ENCODE peak calls at places on chromosomes 6 and 20, in four cellular contexts. C is IMR-90, D is H9, N is neuronal stem cell. I is an unnamed sample.

GRCh38 chr20:37239026-37239451 is 22.6 kb downstream of the GHRH start:
- DNase-seq in C (peak; percentile 10), D (no peak), N (no peak), I (no peak)

GRCh38 chr20:63802469-63803240 is 28.4 kb downstream of the ZBTB46 start:
- DNase-seq in C (no peak), D (no peak), N (no peak), I (no peak)

GRCh38 chr20:43824699-43825402 is 89.8 kb upstream of the TOX2 start:
- DNase-seq in C (peak; percentile 29), D (peak; percentile 39), N (peak; percentile 57), I (no peak)

GRCh38 chr20:36110936-36111445 is 43.5 kb upstream of the EPB41L1 start:
- DNase-seq in C (no peak), D (no peak), N (no peak), I (no peak)

GRCh38 chr20:58416832-58417231 is 27.8 kb downstream of the VAPB start:
- DNase-seq in C (no peak), D (no peak), N (no peak), I (no peak)

GRCh38 chr6:138815797-138816528 is 20.1 kb downstream of the ECT2L start:
- DNase-seq in C (peak; percentile 79), D (no peak), N (peak; percentile 40), I (no peak)

GRCh38 chr6:30102701-30103629 is 9.9 kb downstream of the TRIM31 start:
- DNase-seq in C (peak; percentile 80), D (peak; percentile 86), N (peak; percentile 87), I (peak; percentile 88)

GRCh38 chr6:167113935-167114910 is 8.7 kb upstream of the CCR6 start:
- DNase-seq in C (no peak), D (no peak), N (no peak), I (no peak)

DNA sequence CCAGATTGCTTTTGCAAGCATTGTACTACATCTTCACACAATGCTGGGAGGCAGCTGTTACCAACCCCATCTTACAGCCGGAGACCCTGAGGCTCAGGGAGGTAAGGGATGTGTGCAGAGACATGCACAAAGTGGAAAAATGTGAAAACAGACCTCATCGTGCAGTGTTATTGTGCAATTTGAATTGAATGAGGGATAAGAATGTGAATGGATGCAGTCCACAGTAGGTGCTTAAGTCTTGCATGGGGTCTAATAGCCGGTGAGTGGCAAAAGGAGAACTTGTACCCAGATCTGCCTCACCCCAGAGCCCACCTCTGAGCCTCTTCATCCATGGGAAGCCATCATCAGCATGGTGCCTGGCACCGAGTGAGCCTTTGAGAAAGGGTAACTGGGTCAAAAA is 42.1 kb downstream of the SLC52A3 start:
- DNase-seq in C (no peak), D (no peak), N (no peak), I (no peak)
- H3K23ac ChIP-seq in C (no peak overlapping the region), D (no peak overlapping the region), N (no peak overlapping the region), I (no peak overlapping the region)

DNA sequence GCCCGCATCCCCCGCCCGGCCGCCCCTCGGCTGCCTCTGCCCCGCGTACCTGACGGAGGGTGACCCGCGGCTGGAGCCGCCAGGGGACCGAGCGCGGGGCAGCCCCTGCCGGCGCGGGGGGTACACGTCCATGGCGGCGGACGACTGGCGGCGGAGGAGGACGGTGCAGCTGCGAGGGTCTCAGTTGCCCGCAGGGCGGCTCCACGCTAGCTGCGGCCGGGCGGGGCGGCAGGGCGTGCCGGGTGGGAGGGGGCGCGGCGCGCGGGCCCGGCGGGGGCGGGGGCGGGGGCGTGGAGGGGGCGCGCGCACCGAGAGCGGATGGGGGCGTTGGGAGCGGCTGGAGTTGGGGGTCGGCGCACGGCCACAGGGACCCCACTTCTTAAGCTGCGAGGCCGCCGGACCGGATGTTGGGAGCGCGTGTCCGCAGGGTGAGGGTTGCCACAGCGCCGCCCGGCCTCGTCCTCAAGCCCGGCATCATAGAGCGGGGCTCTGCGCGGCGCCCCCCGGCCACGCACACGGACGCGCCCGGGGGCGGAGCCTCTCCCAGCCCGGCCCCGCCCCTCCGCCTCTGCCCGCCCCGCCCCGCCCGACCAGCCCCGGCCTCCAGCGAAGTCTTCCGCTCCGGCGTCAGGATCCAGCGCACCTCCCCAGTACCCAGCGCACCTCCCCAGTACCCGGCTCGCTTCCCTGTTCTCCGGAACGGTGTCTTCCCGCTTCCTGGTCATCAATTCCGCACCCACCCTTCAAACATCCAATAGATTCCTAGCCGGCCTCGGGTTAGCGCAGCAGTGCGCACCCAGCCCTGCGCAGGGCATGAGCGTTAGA is at the start of gene DNAAF9:
- DNase-seq in C (peak; percentile 59), D (peak; percentile 80), N (peak; percentile 68), I (peak; percentile 84)
- H3K23ac ChIP-seq in C (peak within 1 kb of the TSS; percentile 92), D (no peak within 1 kb of the TSS), N (peak within 1 kb of the TSS; percentile 75), I (no peak within 1 kb of the TSS)

GRCh38 chr6:115360602-115361325 is 699.9 kb downstream of the FRK start:
- DNase-seq in C (no peak), D (no peak), N (no peak), I (no peak)
- H3K23ac ChIP-seq in C (no peak overlapping the region), D (no peak overlapping the region), N (no peak overlapping the region), I (no peak overlapping the region)

GRCh38 chr6:12369781-12370262 is 79.7 kb downstream of the EDN1 start:
- DNase-seq in C (no peak), D (no peak), N (no peak), I (no peak)

GRCh38 chr6:12369355-12369754 is 79.2 kb downstream of the EDN1 start:
- DNase-seq in C (no peak), D (no peak), N (no peak), I (no peak)

GRCh38 chr6:12366732-12367131 is 76.6 kb downstream of the EDN1 start:
- DNase-seq in C (no peak), D (no peak), N (no peak), I (no peak)

GRCh38 chr6:12363651-12364381 is 73.7 kb downstream of the EDN1 start:
- DNase-seq in C (no peak), D (no peak), N (no peak), I (no peak)

DNA sequence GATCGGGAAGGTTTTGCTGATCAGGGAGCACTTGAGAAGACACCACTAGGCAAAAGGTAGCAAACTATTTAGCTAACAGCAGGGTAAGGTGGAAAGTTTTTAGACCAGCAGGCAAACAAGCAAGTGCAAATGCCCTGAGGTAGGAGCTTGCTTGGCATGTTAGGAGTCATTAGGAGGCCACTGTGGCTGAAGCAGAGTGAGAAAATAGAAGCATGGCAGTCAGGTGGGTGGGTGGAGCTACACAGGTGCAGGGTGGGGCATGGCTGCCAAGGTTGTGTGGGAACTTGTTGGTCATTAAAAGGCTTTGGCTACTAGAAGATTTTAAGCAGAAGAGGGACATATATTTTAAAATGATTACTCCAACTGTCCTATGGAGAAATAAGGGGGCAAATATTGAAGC is 77.3 kb downstream of the EDN1 start:
- DNase-seq in C (no peak), D (no peak), N (no peak), I (no peak)
- H3K23ac ChIP-seq in C (no peak overlapping the region), D (no peak overlapping the region), N (no peak overlapping the region), I (no peak overlapping the region)

GRCh38 chr6:88165877-88166492 is at the start of gene CNR1:
- DNase-seq in C (no peak), D (peak; percentile 63), N (peak; percentile 60), I (no peak)
- H3K23ac ChIP-seq in C (no peak within 1 kb of the TSS), D (no peak within 1 kb of the TSS), N (peak within 1 kb of the TSS; percentile 8), I (no peak within 1 kb of the TSS)

GRCh38 chr6:20210158-20210557 is 2.1 kb downstream of the MBOAT1 start:
- DNase-seq in C (no peak), D (no peak), N (no peak), I (no peak)

GRCh38 chr6:20211941-20212391 is 303 bp downstream of the MBOAT1 start:
- DNase-seq in C (no peak), D (peak; percentile 62), N (no peak), I (no peak)

GRCh38 chr6:20211037-20211940 is 980 bp downstream of the MBOAT1 start:
- DNase-seq in C (peak; percentile 31), D (peak; percentile 74), N (no peak), I (no peak)

GRCh38 chr6:20213271-20213798 is 1.1 kb upstream of the MBOAT1 start:
- DNase-seq in C (no peak), D (no peak), N (no peak), I (no peak)

DNA sequence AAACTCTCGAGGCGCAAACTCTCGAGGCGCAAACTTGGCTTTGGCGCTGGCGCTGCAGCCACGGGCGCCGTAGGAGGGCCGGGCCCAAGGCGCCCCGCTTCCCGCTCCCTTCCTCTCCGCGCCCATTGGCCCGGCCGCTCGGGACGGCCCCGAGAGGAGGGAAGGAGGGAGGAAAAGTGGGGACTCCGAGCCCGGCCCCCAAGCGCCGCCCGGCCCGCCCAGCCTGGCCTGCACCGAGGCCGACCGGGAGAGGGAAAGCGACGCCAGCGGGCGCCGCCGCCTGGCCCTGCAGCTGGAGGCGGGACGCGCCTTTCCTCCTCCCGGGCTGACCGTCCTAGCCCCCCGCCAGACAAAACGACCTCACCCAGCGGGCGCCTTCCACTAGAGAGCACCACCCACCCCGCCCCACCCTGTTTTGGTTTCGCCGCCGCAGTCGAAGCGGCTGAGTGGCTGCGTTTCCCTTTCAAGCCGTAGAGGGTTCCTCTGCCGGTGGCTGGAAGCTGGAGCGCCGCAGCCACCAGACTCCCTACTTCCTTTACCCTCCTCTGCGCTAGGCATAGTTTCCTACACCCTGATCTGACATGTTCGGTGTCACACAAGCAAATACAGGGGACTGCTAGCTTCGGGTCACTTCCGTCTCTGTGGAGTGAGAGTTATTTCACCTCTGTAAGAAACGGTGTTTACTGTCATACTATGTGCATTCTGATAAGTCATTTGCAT is at the start of gene MBOAT1:
- DNase-seq in C (peak; percentile 87), D (peak; percentile 83), N (peak; percentile 64), I (no peak)
- H3K23ac ChIP-seq in C (peak within 1 kb of the TSS; percentile 88), D (no peak within 1 kb of the TSS), N (peak within 1 kb of the TSS; percentile 98), I (no peak within 1 kb of the TSS)

DNA sequence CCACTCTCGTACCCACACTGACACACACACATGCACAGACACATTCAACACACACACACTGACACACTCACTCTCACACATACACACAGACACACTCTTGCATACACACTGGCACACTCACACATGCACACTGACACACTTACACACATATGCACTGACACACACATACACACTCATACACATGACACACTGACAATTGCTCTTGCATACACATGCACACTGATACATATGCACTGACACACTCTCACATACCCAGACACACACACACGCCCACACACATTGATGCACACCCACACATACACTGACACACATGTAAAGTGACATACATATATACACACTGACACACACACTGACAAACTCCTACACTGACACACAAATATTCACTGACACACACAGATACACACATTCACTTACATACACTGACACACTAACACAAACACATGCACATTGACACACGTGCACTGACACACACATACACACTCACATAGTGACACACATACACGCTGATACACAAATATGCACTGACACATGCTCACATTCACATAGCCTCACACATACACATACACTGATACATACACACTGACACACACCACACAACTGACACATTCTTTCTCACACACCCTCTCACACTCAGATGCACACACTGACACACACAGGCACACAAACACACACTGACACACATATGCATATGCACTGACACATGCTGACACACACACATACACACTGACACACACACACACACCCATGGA is 236.8 kb downstream of the LRFN2 start:
- DNase-seq in C (no peak), D (no peak), N (no peak), I (peak; percentile 27)
- H3K23ac ChIP-seq in C (no peak overlapping the region), D (no peak overlapping the region), N (no peak overlapping the region), I (no peak overlapping the region)

I was measured in H1.